ENCODE peak calls at places on chromosomes 11 and 22, in four cellular contexts. V, N, O and K are unnamed samples. For H3K4me1, the result is how much of the 10 kb centered on the place peaks cover.

GRCh38 chr11:12242071-12242672 is 131.8 kb downstream of the MICAL2 start:
- DNase-seq in V (no peak), O (no peak), N (no peak), K (no peak)

GRCh38 chr11:79069504-79069903 is 371.3 kb downstream of the TENM4 start:
- DNase-seq in V (no peak), O (no peak), N (no peak), K (no peak)

GRCh38 chr22:18950141-18950540 is 14.0 kb upstream of the PRODH start:
- DNase-seq in N (no peak), V (no peak), O (no peak), K (no peak)

GRCh38 chr11:2911088-2912037 is 17.9 kb downstream of the PHLDA2 start:
- DNase-seq in O (no peak), V (no peak), N (peak), K (no peak)

GRCh38 chr11:47375020-47375419 is 3.3 kb downstream of the SPI1 start:
- DNase-seq in V (no peak), O (no peak), N (no peak), K (no peak)

GRCh38 chr11:74397531-74398243 is 546 bp downstream of the PGM2L1 start:
- DNase-seq in V (peak), N (peak), O (peak), K (peak)

GRCh38 chr11:133362921-133363320 is 169.4 kb downstream of the OPCML start:
- DNase-seq in V (no peak), N (no peak), O (no peak), K (no peak)

GRCh38 chr11:96090711-96091110 is 166.8 kb upstream of the MTMR2 start:
- DNase-seq in V (peak), N (no peak), O (no peak), K (peak)

GRCh38 chr11:65428578-65429068 is 6.0 kb downstream of the NEAT1 start:
- DNase-seq in N (no peak), V (no peak), O (no peak), K (no peak)

GRCh38 chr11:76669901-76670474 is 559 bp downstream of the LRRC32 start:
- DNase-seq in N (no peak), O (no peak), V (peak), K (peak)

GRCh38 chr11:10666556-10666955 is 27.0 kb downstream of the IRAG1 start:
- DNase-seq in O (no peak), V (peak), N (peak), K (peak)

GRCh38 chr22:36027579-36027959 is 1.1 kb downstream of the RBFOX2 start:
- DNase-seq in V (no peak), O (no peak), N (peak), K (peak)

GRCh38 chr22:31248138-31248745 is 36.1 kb downstream of the LIMK2 start:
- DNase-seq in V (peak), N (peak), O (peak), K (peak)

GRCh38 chr22:25545117-25545516 is 19.4 kb upstream of the GRK3 start:
- DNase-seq in N (no peak), V (no peak), O (no peak), K (no peak)

DNA sequence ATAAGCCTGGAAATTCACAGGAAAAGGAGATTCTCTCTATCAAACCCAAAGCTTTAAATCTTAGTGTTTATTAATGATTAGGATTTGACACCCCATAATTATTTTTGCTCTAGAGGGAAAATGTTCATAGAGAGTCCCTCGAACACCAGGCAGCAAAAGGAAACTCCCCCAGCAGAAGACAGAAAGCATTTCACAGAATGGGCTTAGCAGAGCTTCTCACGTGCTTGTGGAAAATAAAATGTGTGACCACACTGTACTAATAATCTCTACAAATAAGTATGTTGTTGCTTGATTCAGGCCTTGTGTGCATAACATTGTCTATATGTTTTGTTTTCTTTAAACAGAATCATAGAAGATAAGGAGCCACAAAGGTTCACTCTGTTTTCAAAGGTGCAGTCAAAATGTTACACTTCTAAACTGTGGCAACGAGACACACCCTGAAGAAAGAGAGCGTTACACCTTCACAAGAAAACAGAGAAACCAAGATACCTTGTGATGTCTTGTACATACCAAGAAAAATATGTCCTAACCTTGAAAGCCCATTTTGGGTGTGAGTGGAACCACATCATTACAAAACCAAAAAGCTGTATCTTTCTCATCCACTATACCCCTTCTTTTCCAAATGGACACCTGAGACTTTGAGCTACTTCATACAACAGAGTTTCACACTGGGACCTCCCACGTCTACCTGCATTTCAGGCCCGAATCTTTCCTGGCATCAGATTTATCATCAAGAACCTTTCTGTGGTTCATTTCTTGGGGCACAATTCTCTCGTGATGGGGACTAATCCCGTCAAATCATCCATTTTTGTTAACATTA is 282.5 kb downstream of the ETS1 start:
- DNase-seq in N (no peak), V (no peak), O (no peak), K (no peak)
- H3K4me1 ChIP-seq in N (under half), V (under half), O (under half), K (under half)

GRCh38 chr22:34829485-34829884 is 236.5 kb upstream of the ISX start:
- DNase-seq in N (no peak), V (no peak), O (no peak), K (no peak)
- H3K4me2 ChIP-seq in N (no peak), V (no peak), O (no peak), K (no peak)

GRCh38 chr11:1155274-1155693 is 2.5 kb upstream of the MUC5AC start:
- DNase-seq in O (no peak), V (peak), N (peak), K (no peak)

GRCh38 chr11:1151366-1152315 is 6.1 kb upstream of the MUC5AC start:
- DNase-seq in N (no peak), O (no peak), V (no peak), K (peak)

GRCh38 chr11:1152316-1153104 is 5.2 kb upstream of the MUC5AC start:
- DNase-seq in O (no peak), V (peak), N (peak), K (no peak)

GRCh38 chr11:1153105-1153950 is 4.4 kb upstream of the MUC5AC start:
- DNase-seq in V (no peak), N (no peak), O (no peak), K (peak)

GRCh38 chr11:1153951-1154487 is 3.7 kb upstream of the MUC5AC start:
- DNase-seq in N (peak), O (no peak), V (peak), K (peak)
- H3K9ac ChIP-seq in N (no peak), O (no peak), V (peak), K (peak)

DNA sequence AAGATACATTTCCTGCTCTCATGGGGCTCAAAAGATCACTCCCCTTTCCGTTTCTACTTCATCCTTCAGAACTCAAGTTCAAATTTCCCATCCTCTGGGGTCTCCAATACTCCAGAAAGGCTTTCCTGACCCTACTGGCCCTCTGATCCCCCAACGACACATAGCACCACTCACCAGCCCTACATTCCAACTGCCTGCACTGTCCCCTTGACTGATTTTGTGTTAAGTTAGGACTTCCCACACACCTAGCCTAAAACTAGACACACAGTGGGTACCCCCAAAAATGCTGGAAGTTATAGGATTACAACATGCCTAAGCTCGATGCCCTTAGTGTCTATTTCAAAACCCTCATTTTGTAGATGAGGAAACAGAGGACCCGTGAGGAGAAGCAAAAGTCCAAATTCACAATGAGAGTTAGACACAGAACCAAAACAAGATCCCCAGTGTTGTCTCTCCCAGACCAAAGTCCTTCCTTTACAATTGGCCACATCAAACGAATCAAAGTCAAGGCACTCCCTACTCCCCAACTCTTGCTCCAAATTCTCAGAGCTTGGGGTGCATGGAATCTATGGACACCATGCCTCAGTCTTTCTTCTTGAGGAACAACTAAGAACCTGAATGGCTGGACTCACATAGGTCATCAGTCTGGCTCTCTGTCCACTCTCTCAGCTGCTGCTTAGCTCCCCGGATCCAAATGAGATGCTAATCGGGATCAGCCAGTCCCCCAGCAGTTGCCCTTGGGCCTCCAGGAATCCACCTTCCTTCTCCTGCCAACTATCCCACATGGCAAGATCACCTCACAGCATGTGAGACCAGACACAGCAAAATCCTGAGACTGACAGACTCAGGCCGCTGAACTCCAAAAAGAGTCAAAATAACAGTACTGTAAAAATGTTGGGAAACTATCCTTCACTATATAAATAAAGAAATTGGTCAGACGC is 1.7 kb downstream of the CLPB start:
- DNase-seq in N (no peak), V (no peak), O (no peak), K (peak)
- H3K4me1 ChIP-seq in N (under half), V (under half), O (under half), K (under half)

GRCh38 chr22:50275181-50276055 is 5.2 kb upstream of the MAPK11 start:
- DNase-seq in V (no peak), N (no peak), O (no peak), K (no peak)

GRCh38 chr22:50276143-50276542 is 6.0 kb upstream of the MAPK11 start:
- DNase-seq in V (peak), N (no peak), O (no peak), K (peak)

GRCh38 chr22:50271519-50271970 is 1.4 kb upstream of the MAPK11 start:
- DNase-seq in N (peak), O (peak), V (peak), K (peak)

GRCh38 chr22:50272103-50272782 is 2.1 kb upstream of the MAPK11 start:
- DNase-seq in N (no peak), O (peak), V (peak), K (no peak)

GRCh38 chr22:50274311-50274710 is 4.1 kb upstream of the MAPK11 start:
- DNase-seq in O (no peak), V (peak), N (no peak), K (peak)
- H3K4me2 ChIP-seq in O (no peak), V (no peak), N (no peak), K (no peak)

GRCh38 chr11:87421422-87421821 is 383.7 kb downstream of the TMEM135 start:
- DNase-seq in N (peak), V (peak), O (peak), K (peak)

GRCh38 chr11:87422566-87422965 is 384.8 kb downstream of the TMEM135 start:
- DNase-seq in V (peak), N (peak), O (no peak), K (peak)

GRCh38 chr11:87423161-87423560 is 385.4 kb downstream of the TMEM135 start:
- DNase-seq in V (no peak), N (no peak), O (no peak), K (no peak)

DNA sequence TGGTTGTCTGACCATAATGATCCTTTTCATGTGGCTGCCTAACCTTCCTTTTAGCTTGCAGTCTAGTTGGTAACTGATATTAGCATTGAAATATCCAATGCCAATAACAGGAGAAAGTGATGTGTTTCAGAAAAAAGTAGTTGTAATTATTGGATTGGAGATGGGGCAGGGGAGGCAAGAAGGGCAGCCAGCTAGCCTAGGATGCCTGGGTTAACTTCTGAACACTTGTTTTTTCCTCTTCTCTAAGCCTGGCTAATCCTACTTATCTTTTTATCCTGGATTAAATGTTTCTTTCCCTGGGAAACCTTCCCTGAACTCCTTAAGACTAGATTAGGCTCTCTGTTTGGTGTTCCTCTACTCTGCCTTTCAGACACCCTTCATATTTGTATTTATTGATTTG is 380.2 kb downstream of the TMEM135 start:
- DNase-seq in O (no peak), N (no peak), V (no peak), K (no peak)
- H3K9ac ChIP-seq in O (no peak), N (no peak), V (no peak), K (no peak)

GRCh38 chr11:69442807-69443137 is 38.7 kb upstream of the LINC01488 start:
- DNase-seq in N (no peak), V (peak), O (no peak), K (peak)

GRCh38 chr11:69444381-69445130 is 36.9 kb upstream of the LINC01488 start:
- DNase-seq in O (no peak), V (peak), N (peak), K (peak)

GRCh38 chr11:69443968-69444364 is 37.5 kb upstream of the LINC01488 start:
- DNase-seq in O (no peak), N (no peak), V (peak), K (peak)

GRCh38 chr11:69442012-69442806 is 39.3 kb upstream of the LINC01488 start:
- DNase-seq in N (peak), V (peak), O (no peak), K (peak)

GRCh38 chr11:69443138-69443967 is 38.1 kb upstream of the LINC01488 start:
- DNase-seq in O (peak), V (peak), N (peak), K (peak)
- H3K4me1 ChIP-seq in O (under half), V (under half), N (under half), K (under half)

GRCh38 chr11:73189723-73190556 is 28.1 kb upstream of the P2RY2 start:
- DNase-seq in O (no peak), N (no peak), V (no peak), K (no peak)
- H3K4me2 ChIP-seq in O (no peak), N (no peak), V (no peak), K (no peak)

GRCh38 chr11:72719144-72719543 is 33.1 kb downstream of the ARAP1 start:
- DNase-seq in N (no peak), V (peak), O (no peak), K (peak)

GRCh38 chr11:72716788-72717435 is 35.3 kb downstream of the ARAP1 start:
- DNase-seq in O (no peak), N (no peak), V (no peak), K (no peak)

GRCh38 chr11:72718101-72718501 is 34.1 kb downstream of the ARAP1 start:
- DNase-seq in V (no peak), O (no peak), N (no peak), K (no peak)

GRCh38 chr11:72719551-72719950 is 32.7 kb downstream of the ARAP1 start:
- DNase-seq in O (no peak), V (no peak), N (no peak), K (no peak)

DNA sequence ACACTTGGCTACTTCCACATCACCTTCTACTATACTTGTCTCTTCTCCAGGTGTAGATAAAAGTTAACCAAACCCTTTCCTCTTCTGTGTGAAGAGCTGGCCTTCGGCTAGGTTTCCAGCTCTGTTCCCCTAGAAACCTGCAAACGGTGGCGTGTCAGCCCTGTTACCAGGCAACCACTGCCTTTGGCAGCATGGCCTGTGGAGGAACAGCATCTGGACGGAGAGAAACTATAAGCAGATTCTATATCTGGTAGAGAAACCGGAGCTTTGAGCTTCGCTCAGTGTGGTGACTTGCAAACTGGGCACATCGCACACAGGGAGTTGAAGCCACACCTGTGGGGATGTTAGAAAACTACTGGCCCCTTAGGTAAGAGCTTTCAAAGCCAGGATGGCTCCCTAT is 35.9 kb downstream of the ARAP1 start:
- DNase-seq in O (no peak), N (no peak), V (peak), K (no peak)
- H3K9ac ChIP-seq in O (peak), N (no peak), V (no peak), K (no peak)